ENCODE peak calls at places on chromosomes 6 and 20, in seven cellular contexts. V is left lung, Z is uterus, P is iPS DF 6.9, U is tibial artery, M is hepatocyte, W is SK-N-SH. K is an unnamed sample. For H3K27me3, the result is how much of the 10 kb centered on the place peaks cover.

GRCh38 chr6:90216081-90216977 is 80.3 kb downstream of the BACH2 start:
- DNase-seq in Z (no peak), U (peak), W (no peak), P (no peak), M (peak), V (peak), K (peak)

GRCh38 chr20:59153355-59153681 is 10.3 kb upstream of the ZNF831 start:
- DNase-seq in Z (peak), V (peak), U (peak), W (no peak), M (no peak), P (no peak), K (no peak)

GRCh38 chr20:34888468-34888867 is 12.1 kb downstream of the ACSS2 start:
- DNase-seq in P (no peak), U (no peak), Z (no peak), W (no peak), M (no peak), V (no peak), K (no peak)

GRCh38 chr20:24837721-24838456 is 111.2 kb upstream of the CST7 start:
- DNase-seq in M (no peak), P (no peak), Z (no peak), W (no peak), V (no peak), U (no peak), K (no peak)

GRCh38 chr6:7161253-7161623 is 53.5 kb downstream of the RREB1 start:
- DNase-seq in W (no peak), Z (no peak), U (no peak), P (no peak), M (no peak), V (no peak), K (no peak)

GRCh38 chr20:22453244-22454080 is 130.9 kb downstream of the FOXA2 start:
- DNase-seq in Z (no peak), W (peak), P (no peak), M (peak), V (no peak), U (no peak), K (no peak)

GRCh38 chr6:156794963-156795362 is 17.8 kb downstream of the ARID1B start:
- DNase-seq in U (no peak), P (no peak), Z (no peak), V (no peak), M (no peak), W (no peak), K (no peak)

GRCh38 chr20:10550204-10551118 is 115.4 kb downstream of the SLX4IP start:
- DNase-seq in V (no peak), M (no peak), Z (no peak), W (no peak), U (no peak), P (no peak), K (no peak)

GRCh38 chr6:42555477-42556457 is 8.1 kb upstream of the UBR2 start:
- DNase-seq in Z (no peak), M (peak), W (no peak), V (no peak), U (no peak), P (no peak), K (no peak)

GRCh38 chr6:73309784-73310502 is 44.1 kb downstream of the DPPA5 start:
- DNase-seq in P (no peak), U (peak), V (peak), Z (peak), M (peak), W (peak), K (peak)

GRCh38 chr6:38876470-38876869 is 161.4 kb downstream of the DNAH8 start:
- DNase-seq in W (no peak), V (peak), U (no peak), Z (no peak), M (no peak), P (no peak), K (no peak)

GRCh38 chr6:120108061-120108795 is 758.7 kb upstream of the MAN1A1 start:
- DNase-seq in U (no peak), P (no peak), M (no peak), V (no peak), W (no peak), Z (no peak), K (no peak)

DNA sequence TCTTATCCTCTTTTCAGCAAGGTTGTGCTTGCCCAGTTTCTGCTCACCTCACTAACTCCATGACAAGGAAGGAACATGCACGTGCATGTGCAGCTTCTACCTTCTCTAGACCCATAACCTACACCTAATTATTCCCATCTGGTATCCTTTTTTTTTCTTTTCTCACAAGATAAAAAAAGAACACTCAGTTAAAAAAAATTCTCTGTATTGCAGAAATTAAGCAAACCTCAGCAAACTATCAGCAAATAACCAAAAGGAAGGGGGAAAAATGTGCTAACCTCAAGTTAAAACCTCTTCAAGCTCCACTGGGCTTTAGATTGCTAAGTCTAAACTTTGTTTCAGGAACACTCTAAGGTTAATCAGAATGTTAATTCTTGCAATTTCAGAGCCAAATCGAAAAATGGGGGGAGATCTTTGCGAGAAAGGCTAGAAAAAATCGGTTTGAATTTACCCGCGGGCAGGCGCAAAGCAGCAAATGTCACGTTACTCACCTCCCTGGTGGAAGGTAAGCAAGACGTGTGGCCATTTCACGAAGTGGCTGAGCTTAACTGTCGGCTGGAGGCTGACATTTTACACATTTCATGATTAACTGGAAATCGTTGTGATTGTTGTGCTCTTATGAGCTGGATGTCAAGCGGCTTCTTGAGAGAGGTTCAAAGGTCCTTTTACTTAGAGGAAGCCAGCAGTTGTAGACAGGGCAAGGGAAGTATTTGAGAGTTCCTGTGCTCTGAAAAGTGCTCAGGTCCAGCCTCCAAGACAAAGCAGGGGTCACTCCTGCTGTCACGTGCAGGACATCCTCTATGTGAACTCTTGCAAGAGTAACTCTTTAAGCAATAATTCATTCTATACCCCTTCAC is 19.1 kb downstream of the TFAP2B start:
- DNase-seq in U (no peak), Z (no peak), M (no peak), P (no peak), V (no peak), W (no peak), K (no peak)
- H3K27me3 ChIP-seq in U (half or more), Z (under half), M (half or more), P (half or more), V (half or more), W (under half), K (under half)

GRCh38 chr6:104716858-104717257 is 142.9 kb downstream of the HACE1 start:
- DNase-seq in P (no peak), Z (no peak), W (no peak), U (no peak), V (no peak), M (no peak), K (no peak)
- H3K4me3 ChIP-seq in P (no peak), Z (no peak), W (no peak), U (no peak), V (no peak), M (no peak), K (no peak)

DNA sequence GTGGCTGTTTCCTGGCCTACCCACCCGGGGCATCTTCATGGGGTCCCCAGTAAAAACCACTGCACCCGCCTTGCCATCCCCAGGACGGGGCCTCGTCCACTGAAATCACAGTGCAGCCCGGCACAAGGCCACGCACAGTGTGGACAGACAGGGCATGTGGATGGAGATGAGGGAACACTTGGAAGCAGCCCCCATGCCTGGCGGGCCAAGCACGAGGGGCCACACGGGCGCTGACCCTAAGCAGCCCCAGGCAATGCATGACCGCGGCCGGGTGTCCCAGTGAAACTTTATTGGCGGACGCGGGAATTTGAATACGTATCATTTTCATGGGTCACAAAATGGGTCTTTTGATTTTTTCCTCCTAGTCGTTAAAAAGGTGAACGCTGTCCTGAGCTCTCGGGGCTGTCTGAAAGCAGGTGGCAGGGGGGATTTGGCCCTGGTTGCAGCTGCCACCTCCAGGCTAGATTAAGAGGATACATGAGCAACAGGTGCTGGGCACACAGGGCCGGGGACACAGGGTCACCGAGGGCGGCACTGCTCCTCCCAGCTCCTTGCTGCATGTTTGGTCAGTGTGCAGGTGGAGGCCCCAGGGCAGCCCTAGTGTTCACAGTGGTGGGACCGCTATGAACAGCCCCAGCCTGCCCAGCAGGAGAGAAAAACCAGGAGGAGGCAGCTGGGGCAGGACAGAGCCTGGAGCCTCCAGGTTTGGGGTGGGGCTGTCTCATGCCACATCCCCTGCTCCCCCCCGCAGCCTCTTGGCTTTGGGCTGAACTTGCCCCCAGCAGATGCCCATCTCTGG is 74.9 kb upstream of the SLCO4A1 start:
- DNase-seq in Z (no peak), W (no peak), U (no peak), M (no peak), P (no peak), V (no peak), K (no peak)
- H3K27me3 ChIP-seq in Z (under half), W (under half), U (under half), M (under half), P (under half), V (half or more), K (under half)

GRCh38 chr6:75317503-75318206 is 33.1 kb upstream of the TMEM30A start:
- DNase-seq in W (no peak), M (no peak), P (no peak), Z (no peak), V (no peak), U (no peak), K (no peak)
- H3K4me3 ChIP-seq in W (no peak), M (no peak), P (no peak), Z (no peak), V (no peak), U (no peak), K (no peak)

DNA sequence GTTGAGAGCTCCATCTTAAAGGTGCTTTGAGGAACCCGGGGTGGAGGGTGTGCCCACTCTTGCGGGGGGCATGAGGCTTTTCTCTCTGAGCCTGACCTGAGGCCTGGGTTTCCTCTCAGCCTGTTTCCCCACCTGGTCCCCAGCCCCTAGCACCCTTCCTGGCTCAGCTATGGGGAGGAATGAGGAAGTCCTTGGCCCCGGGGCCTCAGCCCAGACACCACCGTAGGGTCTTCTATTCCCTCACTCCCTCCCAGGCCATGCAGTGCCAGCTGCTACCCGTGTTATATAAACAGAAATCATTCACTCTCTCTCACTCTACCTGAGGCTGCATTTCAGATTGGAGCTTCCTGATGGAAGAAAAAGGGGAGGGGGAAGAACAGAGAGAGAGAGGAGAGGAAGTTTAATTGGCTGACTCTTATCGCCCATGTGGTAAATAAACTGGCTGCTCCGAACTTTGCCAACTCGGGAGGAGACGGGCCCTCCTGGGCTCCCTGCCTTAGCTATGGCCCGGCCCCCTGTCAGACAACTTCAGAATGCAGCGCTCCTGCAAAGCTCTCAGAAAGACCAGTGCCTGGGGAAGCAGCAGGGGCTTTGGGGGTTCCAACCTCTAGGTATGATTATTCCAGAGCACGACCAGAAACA is 2.8 kb downstream of the CDH22 start:
- DNase-seq in P (no peak), V (no peak), M (no peak), W (no peak), U (no peak), Z (no peak), K (no peak)
- H3K27me3 ChIP-seq in P (under half), V (half or more), M (half or more), W (under half), U (half or more), Z (under half), K (under half)

GRCh38 chr6:16481680-16482079 is 243.3 kb downstream of the GMPR start:
- DNase-seq in W (no peak), M (no peak), Z (no peak), U (no peak), P (no peak), V (no peak), K (peak)
- H3K4me3 ChIP-seq in W (no peak), M (no peak), Z (no peak), U (no peak), P (no peak), V (no peak), K (no peak)

GRCh38 chr6:71852951-71853350 is 33.4 kb upstream of the RIMS1 start:
- DNase-seq in M (no peak), Z (no peak), V (no peak), P (no peak), U (no peak), W (no peak), K (no peak)
- H3K27me3 ChIP-seq in M (under half), Z (under half), V (under half), P (under half), U (under half), W (under half), K (under half)

GRCh38 chr6:107730106-107730505 is 94.0 kb downstream of the SCML4 start:
- DNase-seq in P (no peak), Z (no peak), U (no peak), W (no peak), M (no peak), V (no peak), K (peak)
- H3K4me3 ChIP-seq in P (no peak), Z (no peak), U (no peak), W (no peak), M (no peak), V (peak), K (peak)

DNA sequence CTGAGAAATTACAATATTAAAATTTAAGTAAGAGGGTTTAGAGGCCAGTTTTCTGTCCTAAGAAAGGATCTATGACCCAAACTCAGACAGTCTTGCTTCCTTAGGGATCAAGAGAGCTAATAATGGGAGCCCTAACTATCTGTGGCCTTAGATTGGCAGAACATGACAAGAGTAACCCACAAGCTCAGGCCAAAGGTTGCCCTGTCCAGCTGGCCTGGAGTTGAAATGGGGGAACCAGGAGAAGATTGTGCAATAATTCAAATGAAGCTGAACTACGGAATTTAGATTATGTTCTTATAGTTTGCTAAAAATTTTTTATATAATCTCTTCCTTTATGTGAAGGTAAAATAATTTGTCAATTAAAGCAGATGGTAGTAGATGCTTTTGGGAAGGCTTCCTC is 26.4 kb downstream of the LAMA4 start:
- DNase-seq in W (no peak), P (no peak), V (no peak), Z (no peak), M (no peak), U (no peak), K (no peak)
- H3K27me3 ChIP-seq in W (under half), P (under half), V (under half), Z (under half), M (under half), U (under half), K (under half)

DNA sequence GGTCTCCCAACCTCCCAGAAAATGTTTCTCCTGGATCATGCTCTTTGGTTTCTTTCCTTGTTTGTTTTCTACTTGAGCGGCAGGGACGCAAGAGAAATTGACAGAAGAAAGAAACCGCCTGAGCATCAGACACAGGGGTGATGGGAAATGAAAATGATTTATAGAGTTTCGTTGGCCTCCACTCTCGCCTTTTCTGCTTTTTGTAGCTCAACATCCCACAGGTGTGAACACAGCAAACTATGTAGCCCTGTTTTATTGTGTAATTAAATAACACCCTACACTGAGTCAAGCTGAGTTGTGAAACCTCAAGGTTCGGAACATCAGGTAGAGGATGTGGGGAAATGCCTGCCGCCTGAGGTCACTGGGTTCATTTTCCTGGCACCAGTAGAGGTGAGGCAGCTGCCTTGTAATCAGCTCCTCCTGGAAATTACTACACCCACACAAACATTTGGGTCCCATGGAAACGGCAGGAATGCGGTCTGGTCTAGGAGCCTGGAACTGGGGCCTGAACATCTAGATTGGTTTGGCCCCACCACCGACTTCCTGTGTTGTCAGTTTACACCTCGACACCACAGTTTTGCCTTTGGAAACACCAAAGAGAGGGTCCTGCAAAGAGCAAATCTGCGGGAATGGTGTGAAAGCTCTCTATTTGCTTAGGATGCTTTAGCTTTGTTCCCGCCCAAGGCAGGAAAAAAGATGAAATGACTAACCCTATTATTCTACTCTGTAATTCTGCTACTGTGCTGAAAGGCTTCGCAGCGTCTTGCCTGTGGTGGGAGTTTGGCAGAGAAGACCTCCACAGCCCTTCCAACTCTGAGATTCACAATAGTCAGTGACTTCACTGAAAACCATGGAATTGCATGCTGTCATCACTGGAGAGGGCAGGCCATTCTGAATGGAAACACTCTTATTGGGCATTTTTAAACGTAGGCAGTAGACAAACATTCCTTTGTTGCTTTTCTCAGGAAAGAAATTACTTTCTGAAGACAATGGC is 53.0 kb downstream of the ADAT2 start:
- DNase-seq in V (peak), W (no peak), P (peak), U (peak), M (peak), Z (peak), K (peak)
- H3K4me3 ChIP-seq in V (no peak), W (no peak), P (no peak), U (no peak), M (no peak), Z (no peak), K (no peak)

K was measured in CD8-positive, alpha-beta T cell.